ENCODE peak calls at places on chromosomes 13 and 19, in ten cellular contexts. T is thyroid gland, U is psoas muscle, R is PC-3, K is endothelial cell of umbilical vein, B is astrocyte, Y is tibial nerve, V is dorsolateral prefrontal cortex, A is esophagus squamous epithelium, F is cardiac muscle cell. Z is an unnamed sample.

GRCh38 chr19:18205180-18205915 is 1.5 kb upstream of the RAB3A start:
- DNase-seq in A (no peak), K (peak), B (peak), V (peak), T (peak), Y (peak), U (peak), F (peak), R (peak), Z (peak)

GRCh38 chr13:73933795-73934194 is 200.4 kb downstream of the KLF12 start:
- DNase-seq in K (no peak), B (no peak), R (no peak), F (no peak), T (no peak), Y (no peak), A (no peak), V (no peak), U (no peak), Z (no peak)

GRCh38 chr19:31340059-31341025 is 8.9 kb downstream of the TSHZ3 start:
- DNase-seq in K (no peak), Y (no peak), U (no peak), F (peak), T (peak), B (peak), R (no peak), V (no peak), A (no peak), Z (no peak)

GRCh38 chr13:108915095-108915633 is 285.8 kb downstream of the MYO16 start:
- DNase-seq in V (no peak), K (peak), F (peak), Y (no peak), B (peak), T (no peak), A (no peak), U (no peak), R (peak), Z (no peak)

GRCh38 chr13:93144031-93144430 is 82.6 kb upstream of the GPC6 start:
- DNase-seq in R (no peak), F (no peak), K (no peak), T (no peak), V (no peak), A (no peak), B (peak), Y (no peak), U (no peak), Z (no peak)

GRCh38 chr19:6216996-6217751 is 62.6 kb downstream of the MLLT1 start:
- DNase-seq in F (peak), U (peak), Y (no peak), K (no peak), V (no peak), A (no peak), B (peak), R (no peak), T (peak), Z (peak)

GRCh38 chr19:38683393-38684077 is 36.1 kb downstream of the ACTN4 start:
- DNase-seq in B (peak), V (no peak), K (peak), U (peak), Y (no peak), R (peak), F (peak), A (no peak), T (peak), Z (peak)

GRCh38 chr19:491146-491741 is 5.0 kb upstream of the MADCAM1 start:
- DNase-seq in U (peak), T (no peak), V (no peak), F (no peak), R (peak), K (no peak), B (no peak), Y (no peak), A (no peak), Z (no peak)

GRCh38 chr19:2636897-2637683 is 65.4 kb downstream of the GNG7 start:
- DNase-seq in A (no peak), T (peak), K (peak), R (peak), Y (no peak), V (peak), F (peak), B (no peak), U (peak), Z (peak)

GRCh38 chr19:2636142-2636896 is 66.2 kb downstream of the GNG7 start:
- DNase-seq in U (no peak), T (peak), K (no peak), R (no peak), F (no peak), V (no peak), Y (no peak), B (no peak), A (no peak), Z (no peak)

GRCh38 chr19:2634228-2634951 is 68.1 kb downstream of the GNG7 start:
- DNase-seq in R (no peak), Y (no peak), F (peak), U (no peak), K (no peak), T (peak), V (no peak), B (no peak), A (no peak), Z (peak)

GRCh38 chr19:2633693-2634075 is 68.8 kb downstream of the GNG7 start:
- DNase-seq in B (no peak), F (no peak), K (no peak), U (no peak), A (no peak), V (no peak), R (no peak), Y (no peak), T (no peak), Z (no peak)

DNA sequence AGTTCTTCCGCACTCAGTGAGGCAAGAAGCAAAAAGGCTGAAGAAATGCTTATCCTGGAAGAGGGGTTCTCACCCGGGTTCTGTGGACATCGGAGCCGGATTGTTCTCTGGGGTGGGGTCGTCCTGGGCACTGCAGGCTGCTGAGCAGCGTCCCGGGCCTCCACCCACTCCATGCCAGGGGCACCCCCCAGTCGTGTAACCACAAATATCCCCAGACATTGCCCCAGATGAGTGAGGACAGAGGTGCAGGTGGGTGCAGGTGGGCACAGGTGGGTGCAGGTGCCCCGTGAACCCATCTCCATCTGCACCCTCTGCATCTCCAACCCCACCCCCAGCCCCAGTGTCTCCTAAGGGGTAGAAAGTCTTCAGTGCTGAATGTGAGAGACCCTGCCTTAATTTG is 67.5 kb downstream of the GNG7 start:
- DNase-seq in Y (no peak), K (no peak), A (no peak), F (no peak), U (no peak), V (no peak), R (no peak), B (no peak), T (no peak), Z (no peak)
- H3K4me3 ChIP-seq in Y (no peak), K (no peak), A (no peak), F (no peak), U (no peak), V (no peak), R (no peak), B (no peak), T (no peak), Z (peak)

DNA sequence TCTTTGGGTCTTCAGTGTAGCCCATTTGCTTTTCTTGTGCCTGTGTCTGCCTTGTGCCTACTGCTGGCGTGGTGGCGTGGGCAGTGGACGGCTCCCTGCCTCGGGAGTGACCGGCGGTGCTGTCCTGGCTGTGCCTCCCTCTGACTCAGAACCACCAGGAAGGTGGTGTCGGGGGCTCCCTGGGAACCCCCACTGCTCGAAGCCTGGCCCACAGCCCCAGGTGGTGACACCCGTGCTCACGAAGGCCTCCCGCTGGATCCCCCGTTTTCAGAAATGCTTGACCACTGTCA is 5.1 kb upstream of the AMH start:
- DNase-seq in F (no peak), V (no peak), K (no peak), Y (no peak), A (no peak), U (no peak), T (no peak), R (no peak), B (no peak), Z (no peak)
- TF ChIP-seq CTCF in F (no peak), V (no peak), K (no peak), Y (no peak), A (no peak), U (no peak), T (no peak), R (no peak), B (no peak), Z (no peak)

GRCh38 chr13:75587679-75588078 is 38.1 kb downstream of the UCHL3 start:
- DNase-seq in V (no peak), R (no peak), B (no peak), U (no peak), Y (no peak), A (no peak), F (peak), K (peak), T (no peak), Z (no peak)

GRCh38 chr13:75583101-75583500 is 33.5 kb downstream of the UCHL3 start:
- DNase-seq in A (no peak), F (no peak), T (no peak), R (no peak), Y (no peak), K (no peak), U (no peak), B (no peak), V (no peak), Z (no peak)

GRCh38 chr13:75585153-75585552 is 35.6 kb downstream of the UCHL3 start:
- DNase-seq in B (no peak), Y (no peak), V (no peak), T (no peak), F (no peak), R (no peak), K (no peak), U (no peak), A (no peak), Z (no peak)

GRCh38 chr13:75579529-75579928 is 29.9 kb downstream of the UCHL3 start:
- DNase-seq in Y (no peak), K (no peak), V (no peak), F (no peak), A (no peak), T (no peak), R (no peak), B (no peak), U (no peak), Z (no peak)

GRCh38 chr13:75581874-75582640 is 32.5 kb downstream of the UCHL3 start:
- DNase-seq in Y (no peak), T (peak), U (no peak), F (no peak), B (peak), K (no peak), R (no peak), A (no peak), V (no peak), Z (no peak)
- H3K27ac ChIP-seq in Y (no peak), T (peak), U (peak), F (no peak), B (no peak), K (no peak), R (no peak), A (no peak), V (no peak), Z (no peak)

DNA sequence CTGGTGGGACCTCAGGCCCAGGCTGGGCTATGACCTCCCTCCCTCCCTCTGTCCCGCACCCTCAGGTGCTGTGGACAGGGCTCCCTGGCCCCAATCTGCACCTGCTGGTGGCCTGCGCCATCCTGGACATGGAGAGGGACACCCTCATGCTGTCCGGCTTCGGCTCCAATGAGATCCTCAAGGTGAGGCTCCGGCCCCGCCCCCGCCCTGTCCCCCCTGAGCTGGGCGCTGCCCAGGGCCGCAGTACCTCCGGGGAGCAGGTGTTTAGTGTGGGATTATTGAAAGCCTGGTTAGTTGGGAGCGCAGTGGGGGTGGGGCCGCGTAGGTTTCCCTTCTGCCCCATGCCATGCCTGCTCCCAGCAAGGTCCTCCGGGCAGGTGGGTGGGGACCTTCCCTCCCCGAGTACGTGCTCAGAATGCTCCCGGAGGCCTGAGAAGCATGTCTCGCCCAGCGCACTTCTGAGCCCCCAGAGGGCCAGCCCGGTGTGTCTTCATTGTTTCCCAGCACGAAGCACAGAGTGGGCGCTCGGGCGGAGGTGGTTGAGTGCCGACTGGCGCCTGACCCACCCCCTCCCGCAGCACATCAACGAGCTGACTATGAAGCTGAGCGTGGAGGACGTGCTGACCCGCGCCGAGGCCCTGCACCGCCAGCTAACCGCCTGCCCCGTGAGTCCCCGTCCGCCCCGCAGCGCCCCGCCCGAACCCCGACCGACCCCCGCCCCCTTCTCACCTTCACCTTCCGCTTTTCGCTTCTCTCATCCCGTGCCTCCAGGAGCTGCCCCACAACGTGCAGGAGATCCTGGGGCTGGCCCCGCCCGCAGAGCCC is 8.8 kb downstream of the IL4I1 start:
- DNase-seq in T (no peak), B (no peak), V (no peak), A (no peak), U (no peak), F (no peak), R (no peak), Y (no peak), K (no peak), Z (no peak)
- H3K4me3 ChIP-seq in T (no peak), B (no peak), V (no peak), A (no peak), U (no peak), F (no peak), R (no peak), Y (no peak), K (no peak), Z (no peak)

GRCh38 chr19:2112516-2113320 is 16.0 kb downstream of the IZUMO4 start:
- DNase-seq in B (no peak), K (no peak), T (no peak), U (no peak), R (no peak), V (no peak), Y (no peak), F (no peak), A (no peak), Z (no peak)
- TF ChIP-seq CTCF in B (no peak), K (no peak), T (no peak), U (no peak), R (no peak), V (no peak), Y (no peak), F (no peak), A (no peak), Z (no peak)

DNA sequence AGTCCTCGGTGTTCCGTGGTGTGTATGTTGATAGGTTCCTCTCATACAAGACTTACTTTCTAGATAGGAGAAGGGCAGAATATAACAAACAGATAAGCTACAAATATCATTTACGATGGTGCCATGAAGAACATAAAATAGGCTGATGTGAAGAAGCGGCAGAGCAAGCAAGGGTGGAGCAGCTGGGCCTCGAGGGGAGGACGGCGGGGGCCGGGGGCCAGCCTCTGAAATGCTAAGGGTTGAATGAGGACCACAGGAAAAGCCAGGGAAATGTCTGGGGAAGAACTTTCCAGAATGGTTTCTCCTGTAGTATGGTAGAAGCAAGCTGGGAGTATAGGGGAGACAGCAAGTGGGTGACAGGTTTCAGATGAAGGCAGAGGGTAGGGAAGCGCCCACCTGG is 529.5 kb downstream of the LIG4 start:
- DNase-seq in B (no peak), K (no peak), T (no peak), A (no peak), U (no peak), V (no peak), R (no peak), Y (no peak), F (no peak), Z (no peak)
- H3K27ac ChIP-seq in B (no peak), K (no peak), T (no peak), A (no peak), U (no peak), V (no peak), R (no peak), Y (no peak), F (no peak), Z (no peak)

DNA sequence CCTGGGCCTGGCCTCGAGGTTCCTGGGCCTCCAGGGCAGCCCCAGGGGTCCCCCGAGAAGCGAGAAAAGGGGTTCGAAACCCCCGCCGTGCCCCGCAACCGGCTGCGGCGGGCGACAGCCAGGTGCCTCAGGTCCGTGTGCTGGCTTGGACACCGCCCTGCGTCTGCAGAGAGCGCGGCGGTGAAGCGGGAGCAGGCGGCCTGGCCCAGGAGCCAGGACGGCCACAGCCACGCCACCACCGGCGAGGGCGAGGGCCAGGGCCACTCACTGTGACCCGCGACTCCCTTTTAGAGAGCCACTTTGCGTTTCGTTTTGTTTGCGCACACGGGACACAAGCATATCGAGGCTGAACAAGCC is 110.4 kb downstream of the CRYL1 start:
- DNase-seq in F (no peak), K (no peak), U (no peak), A (no peak), Y (no peak), B (no peak), T (no peak), V (no peak), R (no peak), Z (no peak)
- H3K4me3 ChIP-seq in F (no peak), K (no peak), U (no peak), A (no peak), Y (no peak), B (no peak), T (no peak), V (no peak), R (no peak), Z (no peak)

GRCh38 chr19:4528843-4529242 is 6.2 kb downstream of the PLIN5 start:
- DNase-seq in U (no peak), K (no peak), R (no peak), B (no peak), V (no peak), T (no peak), F (no peak), A (no peak), Y (no peak), Z (no peak)
- TF ChIP-seq CTCF in U (no peak), K (no peak), R (no peak), B (no peak), V (no peak), T (no peak), F (no peak), A (no peak), Y (no peak), Z (no peak)

DNA sequence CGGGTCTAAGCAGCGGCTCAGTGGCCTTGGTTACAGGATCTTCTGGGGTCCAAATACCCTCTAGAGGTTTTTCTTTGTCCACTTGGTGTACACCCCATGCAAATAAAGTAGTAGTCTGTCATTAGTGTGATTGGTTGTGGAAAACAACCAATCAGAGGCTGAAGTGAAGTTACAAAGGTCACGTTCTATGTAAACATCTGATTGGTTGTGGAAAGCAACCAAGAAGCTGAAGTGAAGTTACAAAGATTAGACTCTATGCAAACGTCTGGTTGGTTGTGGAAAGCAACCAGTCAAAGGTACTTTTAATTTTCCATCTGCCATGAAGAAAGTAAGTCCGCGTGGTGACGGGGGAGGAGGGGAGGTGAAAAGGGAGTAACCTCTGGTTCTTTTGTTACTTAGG is 790.9 kb downstream of the UQCRFS1 start:
- DNase-seq in B (no peak), R (no peak), V (no peak), A (no peak), K (no peak), F (no peak), U (no peak), Y (no peak), T (no peak), Z (no peak)
- H3K27ac ChIP-seq in B (no peak), R (no peak), V (no peak), A (no peak), K (no peak), F (no peak), U (no peak), Y (no peak), T (no peak), Z (no peak)